ENCODE peak calls at places on chromosomes 2 and 18, in four cellular contexts. A, O, Q and D are unnamed samples. For H3K36me3 and H3K27me3, the result is how much of the 10 kb centered on the place peaks cover.

GRCh38 chr2:36785179-36785795 is 88.8 kb downstream of the VIT start:
- DNase-seq in A (peak), O (peak), Q (peak), D (peak)

GRCh38 chr2:112637289-112637660 is 8.5 kb upstream of the SLC20A1 start:
- DNase-seq in A (no peak), O (no peak), Q (no peak), D (no peak)

GRCh38 chr2:216987176-216987809 is 127.4 kb upstream of the TNP1 start:
- DNase-seq in A (no peak), O (no peak), Q (no peak), D (no peak)

GRCh38 chr18:51361130-51361860 is 163.8 kb upstream of the MEX3C start:
- DNase-seq in A (no peak), O (no peak), Q (peak), D (no peak)

GRCh38 chr18:35683021-35683420 is 101.5 kb downstream of the GALNT1 start:
- DNase-seq in A (no peak), O (no peak), Q (no peak), D (no peak)

GRCh38 chr2:239682518-239682917 is 281.7 kb upstream of the HDAC4 start:
- DNase-seq in A (no peak), O (no peak), Q (no peak), D (no peak)

GRCh38 chr2:229798446-229799147 is 84.2 kb upstream of the DNER start:
- DNase-seq in A (no peak), O (no peak), Q (no peak), D (no peak)

GRCh38 chr18:63511285-63511684 is 30.9 kb upstream of the SERPINB12 start:
- DNase-seq in A (no peak), O (peak), Q (peak), D (peak)

GRCh38 chr2:73827018-73827417 is 1.7 kb upstream of the STAMBP start:
- DNase-seq in A (no peak), O (no peak), Q (peak), D (no peak)

GRCh38 chr18:9095297-9096012 is 7.0 kb upstream of the NDUFV2 start:
- DNase-seq in A (no peak), O (no peak), Q (peak), D (no peak)

GRCh38 chr2:239040152-239040761 is 192.4 kb downstream of the TWIST2 start:
- DNase-seq in A (no peak), O (no peak), Q (peak), D (peak)

GRCh38 chr2:117941693-117942092 is 72.2 kb downstream of the CCDC93 start:
- DNase-seq in A (no peak), O (no peak), Q (no peak), D (no peak)

GRCh38 chr2:196991061-196991460 is 64.6 kb upstream of the PGAP1 start:
- DNase-seq in A (no peak), O (no peak), Q (no peak), D (no peak)

GRCh38 chr2:83837823-83838222 is 621.3 kb downstream of the SUCLG1 start:
- DNase-seq in A (no peak), O (no peak), Q (no peak), D (no peak)

GRCh38 chr2:1974391-1974790 is 230.1 kb upstream of the PXDN start:
- DNase-seq in A (no peak), O (no peak), Q (peak), D (no peak)

GRCh38 chr18:36312806-36313395 is 15.4 kb downstream of the FHOD3 start:
- DNase-seq in A (peak), O (no peak), Q (no peak), D (no peak)

GRCh38 chr2:239561448-239562001 is 160.7 kb upstream of the HDAC4 start:
- DNase-seq in A (no peak), O (peak), Q (no peak), D (no peak)

GRCh38 chr2:180823546-180824141 is 156.8 kb upstream of the UBE2E3 start:
- DNase-seq in A (no peak), O (no peak), Q (no peak), D (no peak)

GRCh38 chr2:241352227-241352626 is 3.9 kb upstream of the FARP2 start:
- DNase-seq in A (no peak), O (no peak), Q (no peak), D (no peak)

GRCh38 chr2:225660262-225661091 is 261.0 kb downstream of the NYAP2 start:
- DNase-seq in A (peak), O (peak), Q (peak), D (peak)

GRCh38 chr2:7523557-7524210 is 606.5 kb downstream of the RNF144A start:
- DNase-seq in A (no peak), O (no peak), Q (no peak), D (no peak)

GRCh38 chr2:71658771-71659170 is 205.4 kb downstream of the DYSF start:
- DNase-seq in A (no peak), O (no peak), Q (no peak), D (no peak)

GRCh38 chr2:150410809-150411208 is 76.7 kb downstream of the RND3 start:
- DNase-seq in A (no peak), O (no peak), Q (no peak), D (peak)

GRCh38 chr2:172101707-172102158 is 967 bp downstream of the DLX2 start:
- DNase-seq in A (no peak), O (peak), Q (no peak), D (no peak)

GRCh38 chr2:105541189-105542050 is 142.6 kb upstream of the FHL2 start:
- DNase-seq in A (peak), O (no peak), Q (peak), D (no peak)

GRCh38 chr18:8893221-8893620 is 187.9 kb downstream of the MTCL1 start:
- DNase-seq in A (no peak), O (no peak), Q (no peak), D (no peak)

GRCh38 chr2:181153886-181154285 is 173.5 kb downstream of the UBE2E3 start:
- DNase-seq in A (no peak), O (no peak), Q (no peak), D (no peak)

GRCh38 chr2:223041527-223042109 is 10.4 kb upstream of the KCNE4 start:
- DNase-seq in A (peak), O (no peak), Q (peak), D (no peak)
- H3K4me3 ChIP-seq in A (no peak), O (no peak), Q (no peak), D (no peak)

GRCh38 chr2:218482651-218483050 is 63.7 kb downstream of the VIL1 start:
- DNase-seq in A (no peak), O (no peak), Q (no peak), D (no peak)

DNA sequence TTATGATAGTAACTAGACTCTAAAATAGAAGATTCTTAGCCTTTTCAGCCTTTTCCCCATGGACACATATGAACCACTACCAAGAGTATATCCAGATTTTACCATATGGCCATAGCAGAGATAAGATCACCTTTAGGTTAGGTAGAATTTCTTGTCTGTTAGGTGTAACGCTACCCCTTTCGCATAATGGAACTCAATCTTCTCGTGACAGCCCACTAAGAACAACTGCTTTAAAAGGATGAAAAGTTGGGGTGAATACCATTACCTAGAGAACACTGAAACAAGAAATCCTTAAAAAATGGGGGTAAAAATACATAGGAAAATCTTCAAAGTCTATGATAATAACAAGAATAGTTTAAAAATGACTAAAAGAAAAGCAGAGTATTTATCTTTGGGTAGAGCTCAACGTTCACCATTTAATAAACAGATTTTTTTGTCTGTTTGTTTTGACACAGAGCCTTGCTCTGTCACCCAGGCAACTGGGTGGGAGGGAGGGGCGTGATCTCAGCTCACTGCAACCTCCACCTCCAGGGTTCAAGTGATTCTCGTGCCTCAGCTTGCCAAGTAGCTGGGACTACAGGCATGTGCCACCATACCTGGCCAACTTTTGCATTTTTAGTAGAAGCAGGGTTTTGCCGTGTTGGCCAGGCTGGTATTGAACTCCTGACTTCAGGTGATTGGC is 67.2 kb downstream of the VIL1 start:
- DNase-seq in A (no peak), O (no peak), Q (no peak), D (no peak)
- H3K36me3 ChIP-seq in A (under half), O (half or more), Q (under half), D (under half)

DNA sequence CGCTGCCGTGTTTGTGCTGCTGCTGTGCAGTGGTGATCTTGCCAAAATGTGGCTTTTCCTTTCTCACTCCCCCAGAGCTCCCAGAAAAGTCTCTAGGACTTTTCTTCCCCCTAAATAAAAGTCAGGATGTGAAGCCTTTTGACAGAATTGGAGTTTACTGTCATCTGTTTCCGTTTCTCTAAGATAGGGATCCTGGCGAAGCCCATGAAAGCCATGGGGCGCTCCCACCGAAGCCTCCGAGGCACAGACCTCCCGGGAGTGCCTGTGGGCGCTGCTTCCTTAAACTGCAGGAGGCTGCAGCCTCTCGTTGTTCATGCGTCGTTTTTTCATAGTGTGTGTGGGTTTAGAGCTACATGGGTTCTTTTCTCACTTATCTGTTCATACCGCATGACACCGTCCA is 56.8 kb downstream of the ASAP2 start:
- DNase-seq in A (no peak), O (peak), Q (no peak), D (no peak)
- H3K27me3 ChIP-seq in A (under half), O (under half), Q (under half), D (under half)

GRCh38 chr18:11937874-11938478 is 29.9 kb upstream of the MPPE1 start:
- DNase-seq in A (peak), O (peak), Q (peak), D (peak)
- H3K4me3 ChIP-seq in A (no peak), O (no peak), Q (no peak), D (no peak)

GRCh38 chr18:79528296-79528695 is 132.6 kb downstream of the NFATC1 start:
- DNase-seq in A (no peak), O (no peak), Q (no peak), D (no peak)
- H3K36me3 ChIP-seq in A (under half), O (under half), Q (under half), D (under half)

GRCh38 chr2:68637047-68637446 is 6.3 kb upstream of the PROKR1 start:
- DNase-seq in A (no peak), O (peak), Q (no peak), D (no peak)
- H3K27me3 ChIP-seq in A (under half), O (under half), Q (under half), D (under half)

GRCh38 chr2:200810252-200810650 is 1.5 kb upstream of the BZW1 start:
- DNase-seq in A (no peak), O (no peak), Q (no peak), D (no peak)
- H3K4me3 ChIP-seq in A (no peak), O (peak), Q (no peak), D (no peak)